ENCODE peak calls at places on chromosome 3, in four cellular contexts. D is neuronal stem cell, Z is IMR-90, N is stomach. L is an unnamed sample.

GRCh38 chr3:52456169-52456799 is 880 bp downstream of the NISCH start:
- DNase-seq in D (no peak), Z (peak; percentile 20), N (no peak), L (no peak)

GRCh38 chr3:66113542-66113941 is 74.8 kb upstream of the MAGI1 start:
- DNase-seq in N (no peak), D (no peak), Z (no peak), L (no peak)

GRCh38 chr3:147652682-147653081 is 243.5 kb downstream of the ZIC1 start:
- DNase-seq in D (no peak), Z (peak; percentile 1), N (no peak), L (no peak)

GRCh38 chr3:42176635-42177034 is 85.5 kb downstream of the TRAK1 start:
- DNase-seq in Z (no peak), D (no peak), N (no peak), L (no peak)

GRCh38 chr3:116767726-116768125 is 58.1 kb downstream of the TUSC7 start:
- DNase-seq in N (no peak), D (no peak), Z (no peak), L (no peak)

GRCh38 chr3:154584041-154584440 is 154.1 kb upstream of the GPR149 start:
- DNase-seq in D (peak; percentile 4), N (no peak), Z (no peak), L (no peak)

GRCh38 chr3:162143181-162143580 is 646.6 kb downstream of the OTOL1 start:
- DNase-seq in Z (peak; percentile 9), N (no peak), D (no peak), L (no peak)

GRCh38 chr3:186825294-186825821 is 17.2 kb upstream of the ADIPOQ start:
- DNase-seq in Z (peak; percentile 77), N (no peak), D (no peak), L (peak; percentile 47)

GRCh38 chr3:172201136-172201989 is 162.0 kb downstream of the FNDC3B start:
- DNase-seq in Z (peak; percentile 98), D (no peak), N (peak; percentile 73), L (peak; percentile 86)

GRCh38 chr3:50078622-50079021 is 10.1 kb upstream of the RBM5 start:
- DNase-seq in D (no peak), N (no peak), Z (no peak), L (no peak)

GRCh38 chr3:42692667-42693529 is 7.6 kb downstream of the KLHL40 start:
- DNase-seq in D (no peak), N (no peak), Z (no peak), L (no peak)

GRCh38 chr3:127670761-127671522 is 1.8 kb upstream of the ABTB1 start:
- DNase-seq in D (no peak), N (peak; percentile 24), Z (no peak), L (no peak)

GRCh38 chr3:176961916-176962315 is 235.4 kb downstream of the TBL1XR1 start:
- DNase-seq in N (no peak), D (no peak), Z (peak; percentile 60), L (no peak)

GRCh38 chr3:40720863-40721262 is 196.1 kb downstream of the ZNF621 start:
- DNase-seq in N (no peak), D (no peak), Z (no peak), L (no peak)

GRCh38 chr3:77102916-77103769 is 63.2 kb downstream of the ROBO2 start:
- DNase-seq in Z (peak; percentile 39), D (no peak), N (no peak), L (no peak)

GRCh38 chr3:140617135-140617534 is 60.7 kb upstream of the TRIM42 start:
- DNase-seq in N (no peak), D (no peak), Z (no peak), L (no peak)

GRCh38 chr3:69838217-69838616 is 99.0 kb downstream of the MITF start:
- DNase-seq in N (no peak), Z (peak; percentile 98), D (no peak), L (peak; percentile 94)

GRCh38 chr3:94686208-94686607 is 623.3 kb downstream of the NSUN3 start:
- DNase-seq in N (no peak), D (no peak), Z (no peak), L (no peak)

GRCh38 chr3:16480861-16481569 is 32.5 kb downstream of the RFTN1 start:
- DNase-seq in N (no peak), D (peak; percentile 9), Z (peak; percentile 70), L (no peak)

GRCh38 chr3:16476636-16477035 is 36.9 kb downstream of the RFTN1 start:
- DNase-seq in N (no peak), D (no peak), Z (peak; percentile 99), L (peak; percentile 95)

GRCh38 chr3:16477501-16477900 is 36.0 kb downstream of the RFTN1 start:
- DNase-seq in Z (peak; percentile 49), D (no peak), N (no peak), L (no peak)

GRCh38 chr3:16477054-16477453 is 36.4 kb downstream of the RFTN1 start:
- DNase-seq in Z (peak; percentile 57), N (no peak), D (no peak), L (no peak)

GRCh38 chr3:16478516-16478915 is 35.0 kb downstream of the RFTN1 start:
- DNase-seq in D (no peak), N (no peak), Z (peak; percentile 91), L (peak; percentile 61)
- H3K27ac ChIP-seq in D (no peak overlapping the region), N (no peak overlapping the region), Z (peak overlapping the region; percentile 9), L (peak overlapping the region; percentile 63)

GRCh38 chr3:57956833-57957174 is 51.4 kb upstream of the FLNB start:
- DNase-seq in Z (no peak), N (no peak), D (no peak), L (no peak)
- H3K27ac ChIP-seq in Z (peak overlapping the region; percentile 67), N (peak overlapping the region; percentile 87), D (no peak overlapping the region), L (peak overlapping the region; percentile 59)

GRCh38 chr3:101262393-101263240 is 57.8 kb downstream of the IMPG2 start:
- DNase-seq in D (no peak), N (no peak), Z (no peak), L (no peak)

GRCh38 chr3:101266566-101266965 is 53.8 kb downstream of the IMPG2 start:
- DNase-seq in D (no peak), N (no peak), Z (no peak), L (no peak)

GRCh38 chr3:101259485-101260341 is 60.7 kb downstream of the IMPG2 start:
- DNase-seq in Z (no peak), N (no peak), D (no peak), L (no peak)

DNA sequence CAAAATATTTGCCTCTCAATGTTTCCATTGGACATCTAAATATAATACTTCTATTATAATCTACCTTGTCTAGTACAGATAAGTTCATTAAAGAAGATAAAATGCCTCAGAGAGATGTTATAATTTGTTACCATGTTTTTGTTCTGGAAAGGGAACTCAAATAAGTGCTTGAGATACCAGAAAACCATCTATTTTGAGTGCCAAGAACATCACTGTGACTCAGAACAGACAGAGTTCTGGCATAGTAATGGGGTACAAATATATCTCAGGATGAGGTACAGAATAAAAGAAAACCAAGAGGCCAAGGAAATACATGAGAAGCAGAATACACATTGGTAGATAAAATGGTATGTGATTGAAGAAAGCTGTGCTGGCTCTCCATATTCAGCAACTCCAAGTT is 58.9 kb downstream of the IMPG2 start:
- DNase-seq in N (no peak), Z (peak; percentile 77), D (no peak), L (no peak)
- H3K27ac ChIP-seq in N (no peak overlapping the region), Z (no peak overlapping the region), D (no peak overlapping the region), L (no peak overlapping the region)

DNA sequence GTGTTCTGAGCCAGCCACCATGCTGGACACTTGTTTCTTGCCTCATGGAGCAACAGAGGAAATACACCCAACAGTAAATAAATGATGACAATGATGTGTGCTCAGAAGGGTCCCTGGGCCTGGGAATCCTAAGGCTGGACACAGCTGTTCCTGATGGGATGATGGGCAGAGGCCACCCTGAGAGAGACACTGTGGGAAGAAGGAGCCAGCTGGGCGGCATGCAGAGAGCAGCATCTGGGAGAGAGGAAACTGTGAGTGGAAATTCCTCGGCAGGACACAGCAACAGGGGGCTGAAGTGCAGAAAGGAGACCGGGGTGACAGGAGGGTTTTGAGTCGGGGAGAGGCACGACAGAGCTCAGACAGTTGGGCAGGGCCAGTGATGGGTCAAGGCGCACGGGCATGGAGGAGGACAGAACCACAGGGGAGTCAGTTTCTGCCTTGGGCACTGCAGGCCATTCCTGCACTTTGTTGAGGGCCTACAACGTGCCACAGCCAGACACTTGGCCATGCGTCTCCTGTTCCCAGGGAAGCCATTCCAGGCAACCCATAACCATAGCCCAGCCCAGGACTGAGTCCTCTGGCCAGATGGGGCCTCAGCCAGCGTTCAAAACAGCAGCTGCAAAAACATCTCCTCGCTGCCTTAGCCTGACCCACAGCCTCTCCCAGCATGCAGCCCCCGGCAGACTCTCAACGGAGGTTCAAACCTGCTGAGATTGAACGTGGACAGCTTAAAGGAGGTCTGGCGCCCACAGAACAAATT is 36.7 kb upstream of the SLC6A1 start:
- DNase-seq in Z (no peak), N (no peak), D (no peak), L (no peak)
- H3K27ac ChIP-seq in Z (no peak overlapping the region), N (no peak overlapping the region), D (no peak overlapping the region), L (no peak overlapping the region)

GRCh38 chr3:71885001-71885400 is 100.1 kb upstream of the PROK2 start:
- DNase-seq in Z (no peak), N (no peak), D (peak; percentile 8), L (no peak)

GRCh38 chr3:71881732-71882131 is 96.8 kb upstream of the PROK2 start:
- DNase-seq in Z (no peak), N (no peak), D (no peak), L (no peak)

GRCh38 chr3:71891483-71891882 is 106.5 kb upstream of the PROK2 start:
- DNase-seq in N (no peak), D (no peak), Z (no peak), L (no peak)

GRCh38 chr3:71890356-71890931 is 105.5 kb upstream of the PROK2 start:
- DNase-seq in N (no peak), D (no peak), Z (no peak), L (no peak)

DNA sequence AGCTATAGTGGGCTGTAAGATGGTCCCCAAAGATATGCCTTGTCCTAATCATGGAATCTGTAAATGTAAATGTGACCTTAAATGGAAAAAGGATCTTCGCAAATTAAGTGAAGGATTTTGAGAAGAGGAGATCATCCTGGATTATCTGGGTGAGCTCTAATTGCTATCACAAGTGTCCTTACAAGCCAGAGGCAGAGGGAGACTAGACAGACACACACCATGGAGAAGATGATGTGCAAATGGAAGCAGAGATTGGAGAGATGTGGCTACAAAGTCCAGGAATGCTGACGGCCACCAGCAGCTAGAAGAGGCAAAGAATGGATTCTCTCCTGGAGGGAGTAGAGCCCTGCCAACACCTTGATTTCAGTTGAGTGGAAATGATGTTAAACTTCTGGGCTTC is 102.3 kb upstream of the PROK2 start:
- DNase-seq in D (no peak), N (no peak), Z (no peak), L (no peak)
- H3K27ac ChIP-seq in D (no peak overlapping the region), N (no peak overlapping the region), Z (no peak overlapping the region), L (no peak overlapping the region)

DNA sequence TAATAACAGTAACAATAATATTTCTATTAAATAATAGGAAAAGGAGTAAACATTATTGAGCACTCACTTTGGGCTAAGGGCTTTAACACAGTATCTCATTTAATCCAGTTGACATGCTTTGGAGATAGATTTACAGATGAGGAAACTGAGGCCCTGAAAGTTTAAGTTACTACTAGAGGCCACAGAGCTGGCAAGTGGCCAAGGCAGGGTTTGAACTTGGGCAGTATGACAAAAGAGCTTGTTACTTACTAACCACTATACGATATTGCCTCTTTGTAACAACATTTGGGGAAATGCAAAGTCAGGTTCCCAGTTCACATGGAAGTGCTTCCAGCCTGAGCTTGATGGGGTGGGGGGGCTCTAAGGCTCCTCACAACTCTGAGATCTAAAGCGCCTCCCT is 149.1 kb upstream of the LMCD1 start:
- DNase-seq in N (no peak), Z (no peak), D (no peak), L (no peak)
- H3K27ac ChIP-seq in N (no peak overlapping the region), Z (no peak overlapping the region), D (no peak overlapping the region), L (no peak overlapping the region)

L was measured in AG04450.